ENCODE peak calls at places on chromosomes 1 and 21, in ten cellular contexts. Z is GM10248, G is BJ, U is pancreas, R is mesothelial cell of epicardium, O is HFFc6, X is endothelial cell, A is neural progenitor cell, C is lower lobe of right lung, Y is progenitor cell of endocrine pancreas. D is an unnamed sample.

GRCh38 chr21:14064296-14064645 is 146.5 kb downstream of the LIPI start:
- DNase-seq in Z (no peak), G (no peak), U (no peak), R (no peak), O (no peak), X (no peak), A (no peak), C (no peak), Y (no peak), D (no peak)

GRCh38 chr1:27027575-27028250 is 15.1 kb upstream of the TENT5B start:
- DNase-seq in Z (no peak), G (no peak), U (no peak), R (no peak), O (no peak), X (no peak), A (no peak), C (no peak), Y (no peak), D (no peak)

GRCh38 chr1:223189903-223190724 is 47.1 kb upstream of the TLR5 start:
- DNase-seq in Z (no peak), G (no peak), U (no peak), R (no peak), O (peak; percentile 8), X (no peak), A (no peak), C (no peak), Y (no peak), D (no peak)

GRCh38 chr1:179241716-179242115 is 12.2 kb upstream of the ABL2 start:
- DNase-seq in Z (no peak), G (no peak), U (no peak), R (no peak), O (no peak), X (no peak), A (no peak), C (no peak), Y (no peak), D (no peak)

GRCh38 chr1:68199603-68200002 is 32.7 kb downstream of the WLS start:
- DNase-seq in Z (no peak), G (no peak), U (no peak), R (no peak), O (no peak), X (no peak), A (no peak), C (no peak), Y (no peak), D (no peak)

GRCh38 chr1:67559222-67559700 is 125.7 kb upstream of the GADD45A start:
- DNase-seq in Z (no peak), G (peak; percentile 51), U (no peak), R (no peak), O (peak; percentile 71), X (no peak), A (no peak), C (no peak), Y (no peak), D (no peak)

GRCh38 chr1:166233750-166234366 is 67.1 kb upstream of the FAM78B start:
- DNase-seq in Z (no peak), G (no peak), U (no peak), R (no peak), O (no peak), X (no peak), A (no peak), C (peak; percentile 17), Y (no peak), D (no peak)

GRCh38 chr1:27391511-27392095 is 819 bp upstream of the GPR3 start:
- DNase-seq in Z (no peak), G (no peak), U (peak; percentile 61), R (no peak), O (peak; percentile 21), X (no peak), A (peak; percentile 56), C (no peak), Y (no peak), D (no peak)

GRCh38 chr1:85328713-85329376 is 52.4 kb upstream of the BCL10 start:
- DNase-seq in Z (no peak), G (peak; percentile 91), U (no peak), R (no peak), O (peak; percentile 98), X (peak; percentile 38), A (no peak), C (no peak), Y (no peak), D (no peak)

GRCh38 chr1:93815738-93816110 is 63.3 kb downstream of the DNTTIP2 start:
- DNase-seq in Z (no peak), G (no peak), U (no peak), R (no peak), O (no peak), X (no peak), A (no peak), C (no peak), Y (no peak), D (no peak)

GRCh38 chr21:43600642-43601397 is 58.5 kb downstream of the HSF2BP start:
- DNase-seq in Z (no peak), G (peak; percentile 73), U (no peak), R (no peak), O (peak; percentile 83), X (no peak), A (no peak), C (no peak), Y (no peak), D (no peak)

GRCh38 chr1:23389846-23390321 is 20.2 kb upstream of the ZNF436 start:
- DNase-seq in Z (no peak), G (no peak), U (no peak), R (no peak), O (no peak), X (no peak), A (no peak), C (no peak), Y (no peak), D (no peak)

GRCh38 chr1:22888320-22889075 is 84.2 kb downstream of the LACTBL1 start:
- DNase-seq in Z (no peak), G (no peak), U (no peak), R (no peak), O (no peak), X (no peak), A (no peak), C (no peak), Y (no peak), D (no peak)

GRCh38 chr1:248696775-248697174 is 5.8 kb downstream of the OR14I1 start:
- DNase-seq in Z (no peak), G (no peak), U (no peak), R (no peak), O (no peak), X (no peak), A (no peak), C (no peak), Y (no peak), D (no peak)
- TF ChIP-seq CTCF in Z (no peak), G (no peak), U (no peak), R (no peak), O (no peak), X (no peak), A (no peak), C (no peak), Y (no peak), D (no peak)

GRCh38 chr1:111571239-111571638 is 48.4 kb upstream of the RAP1A start:
- DNase-seq in Z (no peak), G (no peak), U (no peak), R (no peak), O (no peak), X (no peak), A (no peak), C (no peak), Y (no peak), D (no peak)

GRCh38 chr1:111568160-111568559 is 51.4 kb upstream of the RAP1A start:
- DNase-seq in Z (no peak), G (no peak), U (no peak), R (no peak), O (no peak), X (no peak), A (no peak), C (no peak), Y (no peak), D (no peak)

GRCh38 chr1:111571987-111572386 is 47.6 kb upstream of the RAP1A start:
- DNase-seq in Z (no peak), G (no peak), U (no peak), R (no peak), O (peak; percentile 72), X (no peak), A (peak; percentile 71), C (no peak), Y (no peak), D (no peak)

GRCh38 chr1:111569913-111570312 is 49.7 kb upstream of the RAP1A start:
- DNase-seq in Z (no peak), G (no peak), U (no peak), R (no peak), O (no peak), X (no peak), A (no peak), C (no peak), Y (no peak), D (no peak)

DNA sequence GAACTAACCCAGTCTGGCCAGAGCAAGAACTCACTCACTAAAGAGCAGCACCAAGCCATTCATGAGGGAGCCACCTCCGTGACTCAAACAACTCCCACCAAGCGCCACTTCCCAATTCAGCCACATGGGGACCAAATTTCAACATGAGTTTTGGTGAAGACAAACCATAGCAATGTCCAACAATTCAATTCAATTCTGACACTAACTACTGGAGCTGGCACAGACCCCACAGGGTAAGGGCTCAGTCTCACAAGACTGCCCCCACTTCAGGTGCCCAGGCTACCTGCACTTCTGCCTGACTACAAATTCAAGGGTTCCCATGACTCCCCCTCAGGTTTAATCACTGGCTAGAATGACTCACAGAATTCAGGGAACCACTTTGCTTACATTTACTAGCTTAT is 48.8 kb upstream of the RAP1A start:
- DNase-seq in Z (peak; percentile 38), G (no peak), U (no peak), R (no peak), O (peak; percentile 15), X (peak; percentile 31), A (no peak), C (no peak), Y (no peak), D (peak; percentile 4)
- TF ChIP-seq CTCF in Z (peak; percentile 30), G (peak; percentile 27), U (no peak), R (peak; percentile 57), O (peak; percentile 69), X (peak; percentile 56), A (peak; percentile 35), C (peak; percentile 39), Y (peak; percentile 34), D (peak; percentile 15)

DNA sequence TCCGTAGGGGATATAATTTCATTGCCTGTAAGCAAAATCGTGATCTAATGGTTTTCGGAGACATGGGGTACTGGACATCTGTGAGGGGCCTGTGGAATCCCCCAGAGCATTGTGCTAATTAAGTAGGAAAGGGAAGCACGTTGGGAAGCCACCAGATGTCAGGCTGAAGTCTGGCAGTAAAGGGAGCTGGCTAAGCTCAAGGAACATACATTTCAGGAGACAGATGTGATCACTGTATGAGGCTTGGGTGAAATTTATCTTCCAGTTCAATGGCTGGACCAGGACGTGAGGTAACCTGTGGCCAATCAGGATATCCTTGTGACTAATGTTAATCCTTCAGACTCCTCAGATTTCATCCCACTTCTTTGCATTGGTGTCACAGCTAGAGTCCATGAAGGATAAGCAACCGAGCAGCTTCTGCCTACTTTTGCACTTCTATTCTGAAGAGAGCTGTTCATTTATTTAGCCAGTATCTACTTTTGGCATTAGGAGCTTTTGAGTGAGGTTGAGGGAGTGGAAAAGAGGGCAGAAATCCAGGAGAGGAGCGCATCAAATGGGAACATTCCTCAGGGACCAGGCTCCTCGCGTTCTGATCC is 110.2 kb upstream of the APP start:
- DNase-seq in Z (no peak), G (no peak), U (no peak), R (no peak), O (no peak), X (no peak), A (peak; percentile 33), C (no peak), Y (no peak), D (peak; percentile 16)
- TF ChIP-seq CTCF in Z (no peak), G (no peak), U (no peak), R (no peak), O (no peak), X (no peak), A (no peak), C (no peak), Y (no peak), D (no peak)

GRCh38 chr21:16454371-16454770 is 724.6 kb downstream of the USP25 start:
- DNase-seq in Z (no peak), G (no peak), U (no peak), R (no peak), O (peak; percentile 24), X (no peak), A (no peak), C (no peak), Y (no peak), D (no peak)
- TF ChIP-seq CTCF in Z (no peak), G (peak; percentile 38), U (no peak), R (no peak), O (peak; percentile 74), X (no peak), A (peak; percentile 26), C (no peak), Y (no peak), D (no peak)